ENCODE peak calls at places on chromosomes 6 and 20, in nine cellular contexts. U, L, Z, A, O, H, N, T and E are unnamed samples.

GRCh38 chr20:34896086-34896551 is 19.7 kb downstream of the ACSS2 start:
- DNase-seq in O (no peak), T (no peak), A (no peak), H (no peak), N (no peak), L (no peak), Z (no peak), U (peak; percentile 67), E (no peak)

GRCh38 chr6:35238843-35239289 is 20.7 kb upstream of the ZNF76 start:
- DNase-seq in H (no peak), T (no peak), N (peak; percentile 26), U (peak; percentile 35), A (peak; percentile 51), L (no peak), Z (no peak), O (no peak), E (no peak)

GRCh38 chr6:20564777-20565176 is 30.5 kb downstream of the CDKAL1 start:
- DNase-seq in N (no peak), U (no peak), A (peak; percentile 12), L (no peak), T (no peak), H (no peak), Z (no peak), O (no peak), E (no peak)

GRCh38 chr20:63979549-63980316 is at the start of gene SAMD10:
- DNase-seq in H (no peak), A (peak; percentile 68), Z (no peak), L (peak; percentile 15), O (peak; percentile 72), U (no peak), N (peak; percentile 33), T (peak; percentile 45), E (peak; percentile 47)

GRCh38 chr6:89368107-89368506 is 15.6 kb upstream of the UBE2J1 start:
- DNase-seq in U (peak; percentile 71), N (peak; percentile 63), O (no peak), A (peak; percentile 73), Z (peak; percentile 51), L (peak; percentile 73), H (peak; percentile 46), T (peak; percentile 77), E (peak; percentile 25)

GRCh38 chr6:170265655-170266054 is 25.2 kb downstream of the DLL1 start:
- DNase-seq in Z (peak; percentile 76), L (no peak), N (no peak), O (no peak), U (no peak), H (no peak), T (no peak), A (no peak), E (no peak)

GRCh38 chr6:146814148-146814750 is 215.5 kb downstream of the ADGB start:
- DNase-seq in A (peak; percentile 33), U (no peak), O (no peak), T (no peak), L (peak; percentile 44), H (no peak), N (no peak), Z (no peak), E (no peak)

GRCh38 chr6:132973556-132973993 is 159.2 kb downstream of the RPS12 start:
- DNase-seq in T (no peak), Z (no peak), N (no peak), H (no peak), A (no peak), U (no peak), O (no peak), L (no peak), E (no peak)

GRCh38 chr20:21063276-21063675 is 42.9 kb downstream of the LINC00237 start:
- DNase-seq in H (no peak), A (no peak), T (no peak), O (no peak), U (no peak), Z (no peak), L (no peak), N (no peak), E (no peak)

GRCh38 chr6:158220786-158221442 is 52.8 kb downstream of the GTF2H5 start:
- DNase-seq in L (peak; percentile 85), A (peak; percentile 88), U (peak; percentile 82), H (peak; percentile 59), Z (peak; percentile 79), O (peak; percentile 68), T (peak; percentile 71), N (peak; percentile 81), E (peak; percentile 44)

GRCh38 chr20:17863577-17864292 is 104.9 kb downstream of the SNX5 start:
- DNase-seq in H (no peak), U (peak; percentile 78), L (no peak), T (no peak), O (no peak), N (no peak), A (no peak), Z (no peak), E (no peak)

GRCh38 chr6:167501831-167502385 is 177.0 kb downstream of the TTLL2 start:
- DNase-seq in T (no peak), H (no peak), N (no peak), O (no peak), A (peak; percentile 24), U (no peak), L (no peak), Z (no peak), E (no peak)

GRCh38 chr6:154307696-154308425 is 48.7 kb downstream of the IPCEF1 start:
- DNase-seq in T (no peak), Z (no peak), L (no peak), O (no peak), H (no peak), N (no peak), U (no peak), A (no peak), E (no peak)

GRCh38 chr6:41887355-41887754 is 7.8 kb downstream of the USP49 start:
- DNase-seq in Z (no peak), O (no peak), A (no peak), H (no peak), N (no peak), T (no peak), U (no peak), L (no peak), E (no peak)

GRCh38 chr20:2815242-2815900 is 584 bp downstream of the C20orf141 start:
- DNase-seq in L (no peak), O (no peak), U (no peak), H (no peak), T (no peak), Z (no peak), A (no peak), N (no peak), E (no peak)

GRCh38 chr20:2816030-2816582 is at the start of gene TMEM239:
- DNase-seq in O (no peak), A (no peak), N (no peak), Z (no peak), L (no peak), U (no peak), T (no peak), H (no peak), E (no peak)

GRCh38 chr20:2817891-2818595 is 1.9 kb downstream of the TMEM239 start:
- DNase-seq in O (no peak), L (no peak), N (no peak), U (peak; percentile 25), A (no peak), Z (peak; percentile 61), H (no peak), T (no peak), E (no peak)

GRCh38 chr20:2817341-2817726 is 1.2 kb downstream of the TMEM239 start:
- DNase-seq in O (no peak), A (no peak), L (no peak), H (no peak), T (no peak), N (no peak), Z (no peak), U (no peak), E (no peak)

GRCh38 chr20:2816583-2817340 is 598 bp downstream of the TMEM239 start:
- DNase-seq in A (no peak), O (no peak), N (no peak), Z (no peak), L (no peak), H (no peak), U (no peak), T (no peak), E (no peak)
- TF ChIP-seq CTCF in A (peak; percentile 8), O (no peak), N (no peak), Z (no peak), L (no peak), H (peak; percentile 24), U (no peak), T (no peak), E (no peak)

DNA sequence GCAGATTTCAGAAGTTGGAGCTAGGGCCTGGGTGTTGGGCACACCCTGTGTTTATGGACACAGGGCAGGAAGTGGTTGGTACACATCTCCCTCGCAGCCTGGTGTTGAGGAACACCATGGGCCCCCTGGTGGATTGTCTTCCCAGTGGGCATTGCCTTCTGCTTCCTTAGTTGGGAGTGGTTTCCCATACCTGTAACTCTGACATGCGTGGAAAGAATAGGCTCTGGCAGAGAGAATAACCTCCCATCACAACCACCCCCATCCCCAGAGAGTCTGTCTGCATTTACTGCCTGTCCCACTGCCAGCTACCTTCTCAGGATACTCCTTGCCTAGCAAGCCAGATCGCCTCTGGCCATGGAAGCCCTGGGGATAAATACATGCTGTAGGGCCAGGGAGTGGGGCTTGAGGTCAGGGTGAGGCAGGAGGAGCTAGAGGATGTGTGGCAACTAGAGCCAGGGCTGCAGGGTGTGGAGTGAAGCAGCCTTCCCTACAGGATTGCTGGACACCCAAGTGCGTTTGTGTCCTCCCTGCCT is 14.7 kb downstream of the LRRC73 start:
- DNase-seq in Z (no peak), H (no peak), L (no peak), O (no peak), T (no peak), N (no peak), U (no peak), A (no peak), E (no peak)
- TF ChIP-seq CTCF in Z (no peak), H (peak; percentile 52), L (peak; percentile 16), O (no peak), T (no peak), N (no peak), U (peak; percentile 15), A (peak; percentile 33), E (peak; percentile 22)

GRCh38 chr6:129981598-129981997 is 36.8 kb upstream of the L3MBTL3 start:
- DNase-seq in H (no peak), N (no peak), T (no peak), A (peak; percentile 55), Z (no peak), O (no peak), L (peak; percentile 40), U (peak; percentile 40), E (no peak)
- TF ChIP-seq CTCF in H (peak; percentile 30), N (no peak), T (no peak), A (peak; percentile 49), Z (no peak), O (no peak), L (peak; percentile 23), U (no peak), E (no peak)

DNA sequence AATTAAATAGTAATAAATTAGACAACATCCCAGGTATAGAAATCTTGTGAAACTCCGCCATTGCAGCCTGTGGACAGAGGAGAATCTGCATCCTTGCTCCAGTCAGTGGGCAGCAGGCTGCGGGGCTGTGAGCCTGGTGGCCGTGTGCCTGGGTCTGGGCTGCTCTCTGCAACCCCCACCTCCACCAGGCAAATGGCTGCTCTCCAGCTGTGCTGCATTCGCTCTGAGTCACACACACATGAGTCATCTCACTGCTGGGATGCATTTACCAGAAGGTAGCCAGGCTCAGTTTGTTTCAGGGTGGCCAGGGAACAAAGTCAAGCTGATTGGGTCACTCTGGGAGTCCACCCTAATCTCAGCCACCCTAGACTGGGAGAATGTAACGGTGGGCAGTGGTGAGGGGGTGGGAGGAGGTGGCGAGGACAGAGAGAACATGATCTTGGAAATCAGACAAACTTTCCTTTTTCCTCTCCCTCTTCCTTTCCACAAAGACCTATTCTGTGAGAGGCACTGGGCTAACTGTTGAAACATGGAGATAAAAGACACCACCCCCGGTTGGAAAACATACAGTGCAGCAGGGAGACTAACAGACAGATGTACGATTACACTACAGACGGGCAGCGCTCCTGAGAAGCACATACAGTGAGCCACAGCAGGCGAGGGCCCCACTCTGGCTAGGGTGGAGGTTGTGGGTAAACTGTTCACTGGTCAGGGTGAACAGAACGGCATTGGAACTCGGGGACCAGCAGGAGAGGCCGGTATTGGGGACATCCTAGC is 59.2 kb downstream of the TRAM2 start:
- DNase-seq in H (peak; percentile 98), U (peak; percentile 98), L (peak; percentile 97), T (no peak), N (peak; percentile 92), A (peak; percentile 98), O (no peak), Z (peak; percentile 86), E (no peak)
- TF ChIP-seq CTCF in H (no peak), U (no peak), L (no peak), T (no peak), N (no peak), A (peak; percentile 3), O (no peak), Z (no peak), E (no peak)